ENCODE peak calls at places on chromosomes 16 and 17, in five cellular contexts. A, J, I, C and M are unnamed samples.
A peak's percentile ranks its signal among the peaks of the same experiment; 100 is the strongest.

GRCh38 chr17:38379448-38379847 is 27.8 kb downstream of the SOCS7 start:
- DNase-seq in I (no peak), C (no peak), J (no peak), A (no peak), M (no peak)

GRCh38 chr17:30812218-30813177 is 12.0 kb downstream of the CRLF3 start:
- DNase-seq in J (no peak), A (peak; percentile 47), I (no peak), C (no peak), M (no peak)

GRCh38 chr17:53316988-53317387 is 505.7 kb upstream of the KIF2B start:
- DNase-seq in J (no peak), C (no peak), A (no peak), I (no peak), M (no peak)

GRCh38 chr17:15447928-15448579 is 19.4 kb downstream of the CDRT4 start:
- DNase-seq in A (no peak), C (no peak), J (no peak), I (no peak), M (no peak)

GRCh38 chr17:39794249-39794970 is 56.7 kb downstream of the GRB7 start:
- DNase-seq in C (no peak), A (no peak), J (no peak), I (no peak), M (peak; percentile 82)

GRCh38 chr17:79785900-79786810 is 8.2 kb downstream of the CBX2 start:
- DNase-seq in I (no peak), J (no peak), A (no peak), C (no peak), M (no peak)

GRCh38 chr16:84818989-84819643 is 669 bp upstream of the CRISPLD2 start:
- DNase-seq in I (no peak), C (no peak), J (no peak), A (no peak), M (no peak)

GRCh38 chr16:23222929-23223328 is 40.4 kb downstream of the SCNN1G start:
- DNase-seq in J (no peak), A (no peak), C (no peak), I (no peak), M (no peak)

GRCh38 chr17:56358651-56359050 is 205.4 kb downstream of the ANKFN1 start:
- DNase-seq in J (no peak), I (no peak), A (peak; percentile 37), C (no peak), M (no peak)

GRCh38 chr17:42399948-42400843 is 12.0 kb upstream of the STAT3 start:
- DNase-seq in C (no peak), J (no peak), A (no peak), I (no peak), M (no peak)

GRCh38 chr16:88566158-88566557 is 4.0 kb upstream of the ZC3H18 start:
- DNase-seq in J (peak; percentile 10), A (peak; percentile 39), C (no peak), I (no peak), M (no peak)

GRCh38 chr17:27560668-27561067 is 70.3 kb upstream of the LGALS9 start:
- DNase-seq in I (no peak), A (no peak), J (no peak), C (no peak), M (peak; percentile 79)

GRCh38 chr16:70681382-70682238 is 4.2 kb downstream of the MTSS2 start:
- DNase-seq in A (no peak), C (no peak), J (no peak), I (no peak), M (peak; percentile 77)

GRCh38 chr17:59165933-59166342 is 10.4 kb downstream of the PRR11 start:
- DNase-seq in C (no peak), A (peak; percentile 71), I (peak; percentile 34), J (peak; percentile 19), M (no peak)

GRCh38 chr16:8611886-8612595 is 9.5 kb upstream of the METTL22 start:
- DNase-seq in C (no peak), J (no peak), I (no peak), A (peak; percentile 13), M (no peak)

GRCh38 chr17:46154151-46154816 is 38.9 kb downstream of the KANSL1 start:
- DNase-seq in I (no peak), A (peak; percentile 53), J (no peak), C (no peak), M (no peak)

GRCh38 chr17:5769936-5770335 is 185.6 kb upstream of the NLRP1 start:
- DNase-seq in A (peak; percentile 68), C (no peak), J (no peak), I (no peak), M (no peak)